ENCODE peak calls at places on chromosomes 2 and 18, in five cellular contexts. S, M, Q, O and V are unnamed samples.

GRCh38 chr2:48767330-48767729 is 11.8 kb upstream of the LHCGR start:
- DNase-seq in S (no peak), M (no peak), Q (no peak), O (no peak), V (no peak)

GRCh38 chr2:218860950-218861381 is 1.4 kb downstream of the WNT6 start:
- DNase-seq in S (no peak), M (peak; percentile 68), Q (peak; percentile 37), O (no peak), V (no peak)

GRCh38 chr2:98317214-98317613 is 29.0 kb upstream of the CNGA3 start:
- DNase-seq in S (no peak), M (no peak), Q (no peak), O (no peak), V (no peak)

GRCh38 chr18:56124186-56124585 is 514.2 kb downstream of the TXNL1 start:
- DNase-seq in S (no peak), M (no peak), Q (peak; percentile 90), O (no peak), V (no peak)

GRCh38 chr2:170260188-170260587 is 82.2 kb downstream of the MYO3B start:
- DNase-seq in S (no peak), M (no peak), Q (no peak), O (no peak), V (no peak)

GRCh38 chr2:16055848-16056580 is 115.7 kb downstream of the MYCN start:
- DNase-seq in S (no peak), M (no peak), Q (no peak), O (no peak), V (peak; percentile 5)

GRCh38 chr2:230472619-230473018 is 56.6 kb downstream of the SP100 start:
- DNase-seq in S (no peak), M (no peak), Q (peak; percentile 59), O (no peak), V (no peak)

GRCh38 chr2:48189552-48190228 is 283.4 kb upstream of the FBXO11 start:
- DNase-seq in S (no peak), M (no peak), Q (no peak), O (no peak), V (peak; percentile 29)

GRCh38 chr18:47944972-47945843 is 14.7 kb upstream of the SMAD2 start:
- DNase-seq in S (no peak), M (no peak), Q (peak; percentile 25), O (no peak), V (no peak)

GRCh38 chr2:240304746-240305161 is 130.7 kb upstream of the GPC1 start:
- DNase-seq in S (no peak), M (no peak), Q (no peak), O (no peak), V (no peak)

GRCh38 chr2:28991462-28991861 is 10.4 kb downstream of the TOGARAM2 start:
- DNase-seq in S (no peak), M (no peak), Q (peak; percentile 35), O (no peak), V (no peak)

GRCh38 chr18:75156831-75157230 is 52.1 kb downstream of the PTGR3 start:
- DNase-seq in S (no peak), M (no peak), Q (no peak), O (no peak), V (no peak)

GRCh38 chr2:237128026-237128703 is 42.5 kb downstream of the COPS8 start:
- DNase-seq in S (no peak), M (peak; percentile 86), Q (peak; percentile 100), O (no peak), V (peak; percentile 88)

DNA sequence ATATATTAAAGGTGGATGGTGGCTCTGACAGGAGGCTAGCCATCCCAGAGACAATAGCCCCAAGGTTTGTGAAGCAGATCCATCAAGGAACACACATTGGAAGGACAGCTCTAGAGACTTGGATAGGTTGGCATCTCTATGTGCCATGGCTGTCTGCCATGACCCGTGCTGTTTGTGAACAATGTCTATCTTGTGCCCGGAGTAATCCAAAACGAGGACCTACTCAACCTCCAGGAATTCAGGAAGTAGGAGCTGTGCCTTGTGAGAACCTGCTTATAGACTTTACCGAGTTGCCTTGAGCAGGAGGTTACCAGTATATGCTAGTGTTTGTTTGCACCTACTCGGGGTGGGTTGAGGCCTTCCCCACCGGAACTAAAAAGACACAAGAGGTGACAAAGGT is 43.1 kb upstream of the SELENOI start:
- DNase-seq in S (no peak), M (no peak), Q (no peak), O (no peak), V (no peak)
- H3K4me1 ChIP-seq in S (peaks cover 15% of the 10 kb centered on the region), M (peaks cover 19% of the 10 kb centered on the region), Q (peaks cover 12% of the 10 kb centered on the region), O (peaks cover 12% of the 10 kb centered on the region), V (peaks cover 8% of the 10 kb centered on the region)

GRCh38 chr2:62187246-62187645 is 8.7 kb upstream of the B3GNT2 start:
- DNase-seq in S (no peak), M (no peak), Q (no peak), O (no peak), V (no peak)
- H3K4me1 ChIP-seq in S (no peaks in the 10 kb centered on the region), M (peaks cover 47% of the 10 kb centered on the region), Q (no peaks in the 10 kb centered on the region), O (no peaks in the 10 kb centered on the region), V (no peaks in the 10 kb centered on the region)

DNA sequence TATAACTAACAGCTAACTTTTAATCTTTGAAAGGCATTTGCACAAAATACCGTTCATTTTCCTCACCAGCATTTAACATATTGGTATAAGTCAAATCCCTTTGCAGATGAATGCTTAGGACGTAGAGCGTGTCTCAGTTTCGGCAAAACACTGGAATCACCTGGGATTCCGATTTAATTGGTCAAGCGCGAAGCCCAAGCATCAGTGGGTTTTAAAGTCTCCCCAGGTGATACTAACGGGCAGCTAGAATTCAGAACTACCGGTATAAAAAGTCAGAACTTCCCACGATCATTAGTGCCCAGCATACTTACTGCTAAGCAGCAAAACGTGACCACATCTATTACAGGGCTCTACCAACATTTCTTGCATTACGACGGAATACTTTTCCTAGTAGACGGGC is 24.6 kb downstream of the ALPK2 start:
- DNase-seq in S (no peak), M (no peak), Q (no peak), O (no peak), V (no peak)
- H3K4me1 ChIP-seq in S (peaks cover 41% of the 10 kb centered on the region), M (peaks cover 13% of the 10 kb centered on the region), Q (peaks cover 11% of the 10 kb centered on the region), O (no peaks in the 10 kb centered on the region), V (no peaks in the 10 kb centered on the region)

GRCh38 chr2:187552959-187553681 is 1.1 kb downstream of the TFPI start:
- DNase-seq in S (no peak), M (no peak), Q (peak; percentile 91), O (no peak), V (no peak)
- H3K4me1 ChIP-seq in S (no peaks in the 10 kb centered on the region), M (peaks cover 7% of the 10 kb centered on the region), Q (peaks cover 5% of the 10 kb centered on the region), O (no peaks in the 10 kb centered on the region), V (peaks cover 11% of the 10 kb centered on the region)

GRCh38 chr2:58932801-58933200 is 691.7 kb upstream of the FANCL start:
- DNase-seq in S (no peak), M (no peak), Q (no peak), O (no peak), V (no peak)

GRCh38 chr2:58925676-58926081 is 684.6 kb upstream of the FANCL start:
- DNase-seq in S (no peak), M (no peak), Q (peak; percentile 46), O (no peak), V (no peak)

GRCh38 chr2:58926112-58926511 is 685.0 kb upstream of the FANCL start:
- DNase-seq in S (no peak), M (no peak), Q (no peak), O (no peak), V (no peak)

GRCh38 chr2:58930541-58930940 is 689.4 kb upstream of the FANCL start:
- DNase-seq in S (no peak), M (no peak), Q (peak; percentile 2), O (no peak), V (no peak)

GRCh38 chr2:58928942-58929341 is 687.8 kb upstream of the FANCL start:
- DNase-seq in S (no peak), M (no peak), Q (no peak), O (no peak), V (no peak)
- H3K4me1 ChIP-seq in S (no peaks in the 10 kb centered on the region), M (no peaks in the 10 kb centered on the region), Q (peaks cover 6% of the 10 kb centered on the region), O (no peaks in the 10 kb centered on the region), V (no peaks in the 10 kb centered on the region)

GRCh38 chr2:201401815-201402214 is 44.7 kb upstream of the FLACC1 start:
- DNase-seq in S (no peak), M (no peak), Q (no peak), O (no peak), V (no peak)

GRCh38 chr2:201402651-201403573 is 45.8 kb upstream of the FLACC1 start:
- DNase-seq in S (no peak), M (no peak), Q (peak; percentile 55), O (no peak), V (no peak)

GRCh38 chr2:201404699-201405275 is 46.5 kb downstream of the TRAK2 start:
- DNase-seq in S (no peak), M (no peak), Q (no peak), O (no peak), V (no peak)

GRCh38 chr2:201406077-201406662 is 45.1 kb downstream of the TRAK2 start:
- DNase-seq in S (no peak), M (peak; percentile 37), Q (peak; percentile 87), O (no peak), V (no peak)

GRCh38 chr2:201403904-201404303 is 46.8 kb upstream of the FLACC1 start:
- DNase-seq in S (no peak), M (no peak), Q (peak; percentile 52), O (no peak), V (no peak)
- H3K4me1 ChIP-seq in S (peaks cover 21% of the 10 kb centered on the region), M (peaks cover 51% of the 10 kb centered on the region), Q (peaks cover 11% of the 10 kb centered on the region), O (no peaks in the 10 kb centered on the region), V (peaks cover 14% of the 10 kb centered on the region)